ENCODE peak calls at places on chromosome 19, in ten cellular contexts. T, E, J, D, X, L, Y, N, K and M are unnamed samples.

GRCh38 chr19:18915639-18916038 is 3.5 kb downstream of the COPE start:
- DNase-seq in T (peak; percentile 82), E (no peak), J (no peak), D (peak; percentile 36), X (peak; percentile 38), L (no peak), Y (no peak), N (no peak), K (peak; percentile 77), M (no peak)

GRCh38 chr19:28836366-28836765 is 376.6 kb downstream of the UQCRFS1 start:
- DNase-seq in T (no peak), E (no peak), J (no peak), D (no peak), X (no peak), L (no peak), Y (no peak), N (no peak), K (no peak), M (no peak)

GRCh38 chr19:15330801-15331418 is 1.4 kb downstream of the BRD4 start:
- DNase-seq in T (peak; percentile 37), E (no peak), J (no peak), D (no peak), X (peak; percentile 64), L (peak; percentile 88), Y (no peak), N (no peak), K (peak; percentile 52), M (no peak)

GRCh38 chr19:55477905-55478304 is 1.5 kb downstream of the ZNF628 start:
- DNase-seq in T (no peak), E (no peak), J (no peak), D (no peak), X (no peak), L (no peak), Y (no peak), N (no peak), K (peak; percentile 30), M (no peak)

GRCh38 chr19:31284621-31285020 is 64.6 kb downstream of the TSHZ3 start:
- DNase-seq in T (no peak), E (no peak), J (no peak), D (no peak), X (no peak), L (no peak), Y (no peak), N (no peak), K (no peak), M (no peak)

GRCh38 chr19:49637865-49638350 is 2.0 kb downstream of the RRAS start:
- DNase-seq in T (peak; percentile 92), E (no peak), J (peak; percentile 86), D (no peak), X (peak; percentile 81), L (peak; percentile 93), Y (no peak), N (no peak), K (peak; percentile 81), M (no peak)

GRCh38 chr19:35505956-35506355 is 7.5 kb downstream of the DMKN start:
- DNase-seq in T (no peak), E (no peak), J (no peak), D (no peak), X (no peak), L (no peak), Y (no peak), N (no peak), K (no peak), M (no peak)

GRCh38 chr19:43467276-43467675 is 1.9 kb upstream of the LYPD3 start:
- DNase-seq in T (no peak), E (no peak), J (no peak), D (no peak), X (no peak), L (no peak), Y (no peak), N (no peak), K (no peak), M (no peak)

GRCh38 chr19:51327066-51327985 is 14.6 kb downstream of the VSIG10L start:
- DNase-seq in T (peak; percentile 77), E (peak; percentile 16), J (no peak), D (no peak), X (peak; percentile 28), L (no peak), Y (peak; percentile 45), N (no peak), K (peak; percentile 53), M (peak; percentile 20)

GRCh38 chr19:55086730-55087541 is 11.3 kb downstream of the EPS8L1 start:
- DNase-seq in T (peak; percentile 93), E (no peak), J (peak; percentile 93), D (peak; percentile 43), X (peak; percentile 87), L (peak; percentile 99), Y (peak; percentile 26), N (no peak), K (peak; percentile 95), M (peak; percentile 93)